ENCODE peak calls at places on chromosomes 11 and 22, in five cellular contexts. V, O, B, A and I are unnamed samples.

GRCh38 chr11:1772270-1773130 is 8.8 kb upstream of the CTSD start:
- DNase-seq in O (peak), A (no peak), B (no peak), V (no peak), I (peak)

GRCh38 chr11:70314730-70315129 is 44.2 kb downstream of the PPFIA1 start:
- DNase-seq in A (peak), B (no peak), O (no peak), V (no peak), I (no peak)

GRCh38 chr11:74288911-74289310 is 22.5 kb downstream of the P4HA3 start:
- DNase-seq in B (no peak), A (no peak), V (no peak), O (no peak), I (no peak)

GRCh38 chr11:118476676-118477075 is 40.4 kb downstream of the KMT2A start:
- DNase-seq in V (no peak), O (no peak), B (no peak), A (no peak), I (no peak)

GRCh38 chr11:116853461-116854073 is 16.1 kb upstream of the APOA1 start:
- DNase-seq in A (peak), B (no peak), V (no peak), O (no peak), I (no peak)

GRCh38 chr22:25354456-25354855 is 135.0 kb downstream of the CRYBB2 start:
- DNase-seq in A (no peak), V (no peak), B (no peak), O (no peak), I (no peak)

GRCh38 chr11:43034341-43034740 is 277.5 kb upstream of the API5 start:
- DNase-seq in B (no peak), V (no peak), O (no peak), A (no peak), I (no peak)

GRCh38 chr11:71286701-71287643 is 34.6 kb upstream of the SHANK2 start:
- DNase-seq in O (no peak), A (no peak), V (peak), B (no peak), I (peak)

GRCh38 chr11:65003282-65003681 is 6.5 kb upstream of the BATF2 start:
- DNase-seq in A (no peak), V (no peak), B (no peak), O (no peak), I (no peak)

GRCh38 chr11:77130763-77131513 is 2.9 kb downstream of the MYO7A start:
- DNase-seq in B (no peak), O (no peak), A (no peak), V (peak), I (no peak)

GRCh38 chr11:73317373-73317772 is 9.3 kb downstream of the ARHGEF17 start:
- DNase-seq in A (no peak), V (no peak), B (no peak), O (no peak), I (no peak)

GRCh38 chr11:63666874-63667273 is 4.3 kb downstream of the ATL3 start:
- DNase-seq in O (no peak), A (no peak), V (no peak), B (no peak), I (no peak)

GRCh38 chr22:50548046-50548912 is 2.6 kb downstream of the KLHDC7B start:
- DNase-seq in B (no peak), V (no peak), A (no peak), O (no peak), I (no peak)

GRCh38 chr11:125588505-125588904 is 4.1 kb upstream of the STT3A start:
- DNase-seq in A (no peak), O (peak), V (no peak), B (no peak), I (no peak)

GRCh38 chr11:118921929-118922744 is 3.6 kb downstream of the BCL9L start:
- DNase-seq in A (no peak), V (peak), O (peak), B (no peak), I (peak)

GRCh38 chr11:1773131-1773510 is 9.4 kb upstream of the CTSD start:
- DNase-seq in V (no peak), O (no peak), A (no peak), B (no peak), I (no peak)

GRCh38 chr22:25021409-25021808 is 68.9 kb downstream of the KIAA1671 start:
- DNase-seq in B (no peak), V (no peak), O (no peak), A (no peak), I (no peak)

GRCh38 chr22:33512961-33513360 is 407.3 kb downstream of the LARGE1 start:
- DNase-seq in O (no peak), B (no peak), V (no peak), A (no peak), I (no peak)

GRCh38 chr22:44547371-44547770 is 49.3 kb upstream of the RTL6 start:
- DNase-seq in V (no peak), B (no peak), A (no peak), O (no peak), I (no peak)

GRCh38 chr22:19218541-19219233 is 40.2 kb upstream of the SLC25A1 start:
- DNase-seq in B (no peak), V (no peak), A (no peak), O (no peak), I (no peak)

GRCh38 chr11:61840371-61840770 is 12.3 kb downstream of the FADS2 start:
- DNase-seq in A (no peak), B (no peak), V (no peak), O (no peak), I (no peak)

GRCh38 chr22:42065408-42066132 is 5.0 kb downstream of the NAGA start:
- DNase-seq in V (no peak), A (no peak), O (no peak), B (no peak), I (peak)

GRCh38 chr11:111923351-111923788 is 4.7 kb downstream of the C11orf52 start:
- DNase-seq in A (no peak), O (no peak), B (no peak), V (peak), I (no peak)

GRCh38 chr11:111793863-111794262 is 27.7 kb upstream of the PPP2R1B start:
- DNase-seq in A (no peak), O (no peak), V (no peak), B (no peak), I (no peak)

DNA sequence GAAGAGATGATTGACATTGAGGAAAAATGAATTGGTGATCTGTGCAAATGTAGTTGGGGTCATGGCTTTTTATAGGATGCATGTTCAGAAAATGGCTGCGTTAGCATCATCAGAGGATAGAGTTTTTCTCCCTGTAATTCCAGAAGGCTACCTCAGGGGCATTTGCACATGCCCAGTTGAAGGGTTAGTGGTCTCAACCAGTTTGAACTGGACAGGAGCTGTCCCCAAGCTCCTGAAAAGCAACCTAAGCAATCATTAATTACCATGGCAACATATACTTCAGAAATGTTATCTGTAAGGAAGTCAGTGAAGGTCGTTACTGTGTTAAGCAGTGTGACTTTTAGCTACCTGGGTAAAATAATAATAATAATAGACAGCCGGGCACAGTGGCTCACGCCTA is 29.3 kb downstream of the TUG1 start:
- DNase-seq in B (no peak), O (no peak), V (no peak), A (no peak), I (no peak)
- TF ChIP-seq ATF2 in B (no peak), O (no peak), V (no peak), A (no peak), I (no peak)

DNA sequence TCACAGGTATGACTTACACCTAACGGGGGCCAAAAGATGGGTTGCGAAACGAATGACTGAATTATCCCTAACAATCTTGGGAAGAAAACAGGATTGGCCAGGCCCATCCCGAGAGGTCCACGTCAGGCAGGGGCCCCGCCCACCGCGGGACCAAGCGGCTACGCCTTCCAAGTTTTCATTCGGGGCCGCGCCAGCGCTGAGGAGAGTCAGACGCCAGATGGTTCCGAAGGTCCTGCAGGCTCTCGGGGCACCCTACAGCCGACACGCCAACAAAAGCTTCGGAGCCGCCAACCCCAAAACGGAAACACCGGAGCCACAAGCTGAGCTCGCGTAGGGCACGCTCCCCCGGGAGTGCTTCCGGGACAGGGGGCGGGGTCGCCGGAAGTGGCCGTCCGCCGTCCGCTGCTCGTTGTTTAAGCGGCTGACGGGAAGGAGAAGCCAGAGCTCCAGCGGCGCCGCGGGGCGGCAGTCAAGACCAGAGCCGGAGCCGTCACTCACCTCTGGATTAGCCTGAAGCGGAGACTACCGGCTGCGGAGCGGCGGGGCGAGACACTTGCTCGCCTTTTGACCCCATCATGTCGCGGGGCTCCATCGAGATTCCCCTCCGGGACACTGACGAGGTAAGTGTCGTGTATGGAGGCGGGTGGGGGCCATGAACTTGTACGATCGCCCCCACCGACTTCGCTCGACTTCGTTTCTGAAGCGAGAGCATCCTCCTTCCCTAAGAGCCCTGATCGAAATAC is at the start of gene CTR9:
- DNase-seq in V (peak), B (peak), O (peak), A (peak), I (peak)
- TF ChIP-seq CTCF in V (peak), B (peak), O (peak), A (peak), I (no peak)

DNA sequence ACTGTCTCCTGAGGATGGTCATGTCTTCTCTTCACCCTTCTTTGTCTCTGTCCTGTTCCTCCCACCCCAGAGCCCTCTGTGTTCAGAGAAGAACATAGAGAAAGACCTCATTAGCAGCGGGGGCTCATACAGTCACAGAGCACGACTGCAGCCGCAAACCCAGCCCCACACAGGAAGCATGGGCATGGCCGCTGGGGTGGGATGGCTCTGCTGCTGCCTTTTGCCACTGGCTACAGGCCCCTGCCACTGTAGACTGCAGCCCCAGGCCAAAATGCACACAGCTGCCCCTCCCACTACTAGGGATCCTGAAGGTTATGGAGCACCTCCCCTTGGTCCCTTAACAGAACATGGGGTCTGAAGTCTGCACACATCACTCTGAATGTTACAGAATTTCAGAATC is 34.9 kb upstream of the KLHL35 start:
- DNase-seq in O (no peak), B (no peak), A (no peak), V (no peak), I (no peak)
- TF ChIP-seq ATF2 in O (no peak), B (no peak), A (no peak), V (no peak), I (no peak)

DNA sequence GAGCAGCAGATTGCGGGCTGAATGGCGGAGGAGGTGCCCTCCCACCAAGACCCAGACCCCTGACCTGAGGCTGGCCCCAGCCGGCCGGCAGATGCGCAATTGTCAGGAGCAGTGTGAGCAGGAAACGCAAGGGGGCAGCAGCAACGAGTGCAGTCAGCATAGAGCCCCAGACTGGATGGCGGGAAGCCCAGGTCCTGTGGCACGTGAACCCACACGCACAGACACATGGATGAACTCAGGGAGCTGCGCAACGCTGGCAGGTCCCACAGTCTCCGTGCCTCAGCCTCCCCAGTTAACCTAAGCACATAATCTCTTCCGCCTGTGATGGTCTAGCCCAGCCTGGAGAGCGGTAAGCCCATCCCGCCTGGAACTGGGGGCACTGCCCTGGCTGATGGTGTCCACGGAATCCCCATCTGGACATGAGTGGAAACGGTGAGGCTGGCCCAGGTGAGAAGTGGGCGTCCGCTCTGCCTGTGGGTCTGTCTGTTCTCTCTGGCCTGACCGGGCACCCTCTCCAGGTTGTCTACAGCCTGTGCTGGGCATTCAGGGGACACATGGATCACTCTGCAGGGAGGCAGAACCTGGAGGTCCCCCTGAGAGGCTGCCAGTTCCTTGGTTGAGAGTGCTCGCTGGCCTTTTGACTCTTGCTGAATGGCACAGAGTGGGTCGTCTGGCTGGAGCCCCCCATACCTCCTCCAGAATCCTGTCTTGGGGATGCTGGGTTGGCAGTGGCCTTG is 626 bp upstream of the TBX10 start:
- DNase-seq in A (no peak), B (no peak), V (peak), O (peak), I (peak)
- TF ChIP-seq CTCF in A (peak), B (peak), V (peak), O (peak), I (peak)

DNA sequence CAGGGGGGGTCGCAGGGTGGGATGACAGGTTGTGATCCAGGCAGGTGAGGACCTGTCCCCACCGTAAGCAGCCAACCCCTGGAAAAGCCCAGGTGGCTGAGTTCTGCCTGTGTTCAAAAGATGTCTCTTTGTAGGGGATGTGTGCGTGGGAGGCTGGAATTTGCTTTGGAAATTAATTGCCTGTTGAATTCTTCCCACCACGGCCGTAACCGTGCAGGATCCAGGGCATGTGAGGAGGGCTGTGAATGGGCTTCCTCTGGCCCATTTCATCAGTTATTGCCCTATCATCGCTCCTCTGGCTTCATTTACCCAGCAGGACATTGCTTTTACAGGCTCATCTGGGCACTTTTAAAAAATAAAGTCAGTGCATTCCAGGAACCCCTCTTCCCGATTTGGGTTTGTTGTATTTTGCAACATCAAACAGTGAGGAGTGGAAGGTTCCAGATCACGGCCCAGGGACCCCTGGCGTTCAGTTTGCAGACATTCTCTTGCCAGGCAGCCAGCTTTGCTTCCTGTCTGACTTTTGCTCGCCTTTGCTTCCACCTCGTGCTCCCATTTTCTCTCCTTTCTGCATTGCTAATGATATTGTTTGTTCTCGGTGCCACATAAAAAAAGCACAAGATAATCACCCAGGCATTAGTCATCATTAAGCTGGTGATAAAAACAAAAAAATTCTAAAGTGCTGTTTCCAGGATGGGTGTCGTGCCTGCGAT is 1306.6 kb downstream of the BRD1 start:
- DNase-seq in A (no peak), V (no peak), B (no peak), O (peak), I (no peak)
- TF ChIP-seq ATF2 in A (no peak), V (no peak), B (no peak), O (no peak), I (no peak)

GRCh38 chr22:38653741-38654140 is 2.5 kb downstream of the FAM227A start:
- DNase-seq in O (no peak), A (no peak), V (no peak), B (no peak), I (no peak)

GRCh38 chr22:38652858-38653257 is 3.3 kb downstream of the FAM227A start:
- DNase-seq in O (no peak), A (no peak), V (no peak), B (no peak), I (no peak)

GRCh38 chr22:38655532-38656255 is 498 bp downstream of the FAM227A start:
- DNase-seq in O (no peak), V (no peak), A (no peak), B (peak), I (no peak)

GRCh38 chr22:38657248-38657909 is 941 bp downstream of the CBY1 start:
- DNase-seq in V (peak), A (no peak), B (no peak), O (no peak), I (peak)

DNA sequence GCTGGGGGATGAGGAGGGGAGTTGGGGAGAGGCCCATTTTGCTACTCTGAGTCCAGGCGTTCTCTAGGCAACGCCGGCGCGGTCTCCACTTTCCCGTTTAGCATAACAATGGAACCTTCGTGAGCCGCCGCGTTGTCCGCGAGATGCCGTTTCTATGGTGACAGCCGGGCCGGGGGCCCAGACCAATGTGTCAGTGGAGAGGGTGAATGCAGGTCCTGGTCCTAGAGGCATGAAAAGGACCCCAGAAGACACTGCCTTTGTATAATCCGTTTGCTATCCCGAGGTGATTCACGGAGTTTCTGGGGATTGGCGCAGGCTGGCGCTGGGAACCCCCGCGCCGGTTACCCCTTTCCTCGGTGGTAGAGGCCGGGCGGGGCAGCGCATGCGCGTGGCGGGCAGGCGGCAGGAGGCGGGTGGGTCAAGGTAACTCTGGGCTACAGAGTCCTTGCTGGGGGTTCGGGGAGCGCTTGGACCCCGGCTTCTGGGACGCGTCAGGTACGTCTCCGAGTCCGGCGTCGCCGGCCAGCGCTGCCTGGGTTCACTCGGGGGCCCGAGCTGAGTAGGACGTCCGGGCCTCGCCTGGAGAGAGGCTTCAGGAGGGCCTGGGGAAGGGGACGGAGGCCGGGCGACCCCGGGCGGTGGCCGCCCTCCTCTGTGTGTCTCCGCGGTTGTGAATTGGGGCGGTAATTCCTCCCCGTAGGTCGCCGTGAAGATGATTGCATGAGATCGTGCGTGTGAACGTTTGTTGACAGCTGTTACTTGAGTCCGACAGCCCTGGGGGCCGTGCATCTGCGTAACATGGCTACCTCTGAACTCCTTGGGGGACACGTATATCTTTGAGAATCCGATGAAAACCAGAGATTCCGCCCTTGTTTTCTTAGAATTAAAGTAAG is at the start of the genes CBY1 and FAM227A:
- DNase-seq in B (peak), A (peak), V (peak), O (peak), I (peak)
- TF ChIP-seq CTCF in B (no peak), A (no peak), V (peak), O (no peak), I (no peak)

GRCh38 chr22:21718492-21718891 is 17.1 kb downstream of the YPEL1 start:
- DNase-seq in O (peak), V (no peak), A (no peak), B (no peak), I (no peak)
- TF ChIP-seq ATF2 in O (no peak), V (no peak), A (no peak), B (no peak), I (no peak)

GRCh38 chr22:43222987-43223386 is 36.1 kb upstream of the TTLL12 start:
- DNase-seq in A (no peak), O (no peak), V (no peak), B (no peak), I (no peak)
- TF ChIP-seq CTCF in A (no peak), O (no peak), V (no peak), B (no peak), I (no peak)